ENCODE peak calls at places on chromosome 1, in six cellular contexts. One of them, this sample, is unnamed.

GRCh38 chr1:6220236-6220635 is 14.3 kb downstream of the RNF207 start:
- DNase-seq in left ventricle myocardium inferior: no peak
- DNase-seq in heart left ventricle: no peak
- DNase-seq in astrocyte: no peak
- DNase-seq in AG04449: no peak
- DNase-seq in pancreas: peak
- DNase-seq in this sample: peak

GRCh38 chr1:81242103-81242502 is 558.6 kb upstream of the ADGRL2 start:
- DNase-seq in pancreas: no peak
- DNase-seq in left ventricle myocardium inferior: no peak
- DNase-seq in heart left ventricle: no peak
- DNase-seq in AG04449: no peak
- DNase-seq in astrocyte: no peak
- DNase-seq in this sample: no peak

GRCh38 chr1:45266151-45266801 is 59.9 kb upstream of the ZSWIM5 start:
- DNase-seq in pancreas: no peak
- DNase-seq in AG04449: peak
- DNase-seq in heart left ventricle: peak
- DNase-seq in astrocyte: peak
- DNase-seq in left ventricle myocardium inferior: peak
- DNase-seq in this sample: peak

GRCh38 chr1:206541236-206541833 is 34.0 kb downstream of the RASSF5 start:
- DNase-seq in heart left ventricle: no peak
- DNase-seq in pancreas: no peak
- DNase-seq in AG04449: no peak
- DNase-seq in astrocyte: no peak
- DNase-seq in left ventricle myocardium inferior: no peak
- DNase-seq in this sample: no peak

GRCh38 chr1:4768553-4768952 is 114.1 kb downstream of the AJAP1 start:
- DNase-seq in heart left ventricle: no peak
- DNase-seq in left ventricle myocardium inferior: no peak
- DNase-seq in astrocyte: no peak
- DNase-seq in AG04449: no peak
- DNase-seq in pancreas: no peak
- DNase-seq in this sample: no peak

GRCh38 chr1:235878082-235878781 is 11.5 kb upstream of the LYST start:
- DNase-seq in astrocyte: no peak
- DNase-seq in left ventricle myocardium inferior: no peak
- DNase-seq in AG04449: no peak
- DNase-seq in pancreas: no peak
- DNase-seq in heart left ventricle: no peak
- DNase-seq in this sample: no peak

GRCh38 chr1:22953392-22954141 is 19.1 kb downstream of the LACTBL1 start:
- DNase-seq in astrocyte: no peak
- DNase-seq in AG04449: no peak
- DNase-seq in heart left ventricle: no peak
- DNase-seq in pancreas: no peak
- DNase-seq in left ventricle myocardium inferior: no peak
- DNase-seq in this sample: no peak

GRCh38 chr1:159088050-159088449 is 11.5 kb upstream of the AIM2 start:
- DNase-seq in left ventricle myocardium inferior: no peak
- DNase-seq in astrocyte: peak
- DNase-seq in heart left ventricle: no peak
- DNase-seq in AG04449: peak
- DNase-seq in pancreas: no peak
- DNase-seq in this sample: peak

GRCh38 chr1:169572184-169572583 is 14.1 kb downstream of the F5 start:
- DNase-seq in astrocyte: peak
- DNase-seq in AG04449: no peak
- DNase-seq in left ventricle myocardium inferior: no peak
- DNase-seq in pancreas: no peak
- DNase-seq in heart left ventricle: no peak
- DNase-seq in this sample: no peak

GRCh38 chr1:228648647-228649383 is 86.5 kb upstream of the RHOU start:
- DNase-seq in heart left ventricle: no peak
- DNase-seq in astrocyte: no peak
- DNase-seq in AG04449: no peak
- DNase-seq in left ventricle myocardium inferior: no peak
- DNase-seq in pancreas: no peak
- DNase-seq in this sample: no peak

GRCh38 chr1:92310185-92310597 is 11.3 kb downstream of the RPAP2 start:
- DNase-seq in pancreas: no peak
- DNase-seq in astrocyte: no peak
- DNase-seq in AG04449: no peak
- DNase-seq in heart left ventricle: no peak
- DNase-seq in left ventricle myocardium inferior: no peak
- DNase-seq in this sample: no peak

GRCh38 chr1:3345792-3346191 is 108.7 kb upstream of the ARHGEF16 start:
- DNase-seq in left ventricle myocardium inferior: no peak
- DNase-seq in astrocyte: no peak
- DNase-seq in pancreas: no peak
- DNase-seq in heart left ventricle: no peak
- DNase-seq in AG04449: no peak
- DNase-seq in this sample: no peak

GRCh38 chr1:172360960-172361359 is 59.5 kb upstream of the C1orf105 start:
- DNase-seq in pancreas: no peak
- DNase-seq in heart left ventricle: no peak
- DNase-seq in astrocyte: no peak
- DNase-seq in AG04449: no peak
- DNase-seq in left ventricle myocardium inferior: no peak
- DNase-seq in this sample: no peak

GRCh38 chr1:203702130-203702577 is 62.8 kb upstream of the LAX1 start:
- DNase-seq in heart left ventricle: peak
- DNase-seq in astrocyte: no peak
- DNase-seq in pancreas: no peak
- DNase-seq in left ventricle myocardium inferior: no peak
- DNase-seq in AG04449: no peak
- DNase-seq in this sample: peak

GRCh38 chr1:85708826-85709222 is 591 bp upstream of the ZNHIT6 start:
- DNase-seq in heart left ventricle: no peak
- DNase-seq in AG04449: no peak
- DNase-seq in left ventricle myocardium inferior: no peak
- DNase-seq in astrocyte: no peak
- DNase-seq in pancreas: no peak
- DNase-seq in this sample: no peak
- H3K4me3 ChIP-seq in heart left ventricle: peak
- H3K4me3 ChIP-seq in AG04449: peak
- H3K4me3 ChIP-seq in left ventricle myocardium inferior: peak
- H3K4me3 ChIP-seq in astrocyte: peak
- H3K4me3 ChIP-seq in pancreas: peak
- H3K4me3 ChIP-seq in this sample: peak

DNA sequence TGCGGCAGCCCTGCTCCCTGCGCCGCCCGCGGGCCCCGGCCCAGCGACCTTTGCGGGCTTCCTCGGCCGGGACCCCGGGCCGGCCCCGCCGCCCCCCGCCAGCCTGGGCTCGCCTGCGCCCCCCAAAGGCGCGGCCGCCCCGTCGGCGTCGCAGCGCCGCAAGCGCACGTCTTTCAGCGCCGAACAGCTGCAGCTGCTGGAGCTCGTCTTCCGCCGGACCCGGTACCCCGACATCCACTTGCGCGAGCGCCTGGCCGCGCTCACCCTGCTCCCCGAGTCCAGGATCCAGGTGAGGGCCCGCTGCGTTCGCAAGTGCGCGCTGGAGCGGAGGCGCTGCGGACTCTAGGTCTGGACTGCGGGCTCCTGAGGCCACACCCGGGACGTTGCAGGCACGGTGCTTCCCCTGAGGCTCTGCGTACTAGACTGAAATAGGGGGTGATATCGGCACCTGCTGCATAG is 351 bp downstream of the MIXL1 start:
- DNase-seq in pancreas: peak
- DNase-seq in left ventricle myocardium inferior: no peak
- DNase-seq in AG04449: no peak
- DNase-seq in heart left ventricle: no peak
- DNase-seq in astrocyte: peak
- DNase-seq in this sample: peak
- H3K4me3 ChIP-seq in pancreas: peak
- H3K4me3 ChIP-seq in left ventricle myocardium inferior: peak
- H3K4me3 ChIP-seq in AG04449: peak
- H3K4me3 ChIP-seq in heart left ventricle: peak
- H3K4me3 ChIP-seq in astrocyte: peak
- H3K4me3 ChIP-seq in this sample: peak

DNA sequence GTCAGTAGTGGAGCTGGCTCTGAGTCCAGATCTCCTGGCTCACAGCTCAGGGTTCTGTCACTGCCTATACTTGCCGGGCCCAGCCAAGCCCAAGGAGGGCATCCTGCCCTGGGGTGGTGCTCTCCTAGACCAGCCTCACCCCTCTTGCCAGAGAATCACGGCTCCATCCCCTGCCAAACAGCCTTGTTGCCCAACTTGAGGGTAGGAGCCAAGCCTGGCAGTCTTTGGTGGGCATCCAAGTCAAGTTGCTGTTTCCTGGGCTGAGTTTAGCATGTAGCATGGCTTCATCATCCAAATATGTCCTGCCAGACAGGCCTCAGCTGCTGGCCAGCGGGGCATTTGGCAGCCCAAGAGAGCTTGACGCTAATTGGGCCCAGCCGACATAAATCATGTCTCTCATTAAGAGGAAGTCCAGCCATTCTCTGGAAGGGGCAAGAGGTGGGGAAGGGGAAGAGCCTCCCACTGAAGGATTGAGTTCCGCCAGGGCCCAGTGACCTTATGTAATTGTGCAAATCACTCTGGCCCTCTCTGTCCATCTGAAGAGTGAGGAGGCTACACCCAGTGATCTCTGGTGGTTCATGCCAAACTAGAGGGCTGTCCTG is 22.6 kb upstream of the TRABD2B start:
- DNase-seq in left ventricle myocardium inferior: peak
- DNase-seq in heart left ventricle: peak
- DNase-seq in pancreas: no peak
- DNase-seq in AG04449: no peak
- DNase-seq in astrocyte: no peak
- DNase-seq in this sample: peak
- H3K4me3 ChIP-seq in left ventricle myocardium inferior: no peak
- H3K4me3 ChIP-seq in heart left ventricle: no peak
- H3K4me3 ChIP-seq in pancreas: no peak
- H3K4me3 ChIP-seq in AG04449: no peak
- H3K4me3 ChIP-seq in astrocyte: no peak
- H3K4me3 ChIP-seq in this sample: no peak

GRCh38 chr1:224435318-224435763 is 744 bp upstream of the WDR26 start:
- DNase-seq in left ventricle myocardium inferior: no peak
- DNase-seq in astrocyte: peak
- DNase-seq in pancreas: no peak
- DNase-seq in AG04449: peak
- DNase-seq in heart left ventricle: no peak
- DNase-seq in this sample: peak

GRCh38 chr1:224434447-224435317 is at the start of gene WDR26:
- DNase-seq in heart left ventricle: peak
- DNase-seq in left ventricle myocardium inferior: peak
- DNase-seq in AG04449: no peak
- DNase-seq in pancreas: peak
- DNase-seq in astrocyte: peak
- DNase-seq in this sample: peak

GRCh38 chr1:224433041-224433670 is 1.4 kb downstream of the WDR26 start:
- DNase-seq in astrocyte: no peak
- DNase-seq in heart left ventricle: peak
- DNase-seq in pancreas: no peak
- DNase-seq in left ventricle myocardium inferior: no peak
- DNase-seq in AG04449: no peak
- DNase-seq in this sample: peak

GRCh38 chr1:224433671-224434446 is 738 bp downstream of the WDR26 start:
- DNase-seq in astrocyte: no peak
- DNase-seq in left ventricle myocardium inferior: peak
- DNase-seq in pancreas: peak
- DNase-seq in AG04449: no peak
- DNase-seq in heart left ventricle: peak
- DNase-seq in this sample: peak

GRCh38 chr1:224435999-224436398 is 1.4 kb upstream of the WDR26 start:
- DNase-seq in heart left ventricle: no peak
- DNase-seq in left ventricle myocardium inferior: no peak
- DNase-seq in astrocyte: no peak
- DNase-seq in AG04449: no peak
- DNase-seq in pancreas: no peak
- DNase-seq in this sample: no peak
- H3K4me3 ChIP-seq in heart left ventricle: peak
- H3K4me3 ChIP-seq in left ventricle myocardium inferior: peak
- H3K4me3 ChIP-seq in astrocyte: no peak
- H3K4me3 ChIP-seq in AG04449: no peak
- H3K4me3 ChIP-seq in pancreas: no peak
- H3K4me3 ChIP-seq in this sample: no peak

GRCh38 chr1:20732071-20732587 is 374 bp downstream of the SH2D5 start:
- DNase-seq in AG04449: no peak
- DNase-seq in heart left ventricle: peak
- DNase-seq in pancreas: peak
- DNase-seq in left ventricle myocardium inferior: peak
- DNase-seq in astrocyte: peak
- DNase-seq in this sample: peak

GRCh38 chr1:20731057-20731991 is 1.2 kb downstream of the SH2D5 start:
- DNase-seq in astrocyte: no peak
- DNase-seq in left ventricle myocardium inferior: no peak
- DNase-seq in heart left ventricle: no peak
- DNase-seq in pancreas: peak
- DNase-seq in AG04449: no peak
- DNase-seq in this sample: no peak

GRCh38 chr1:20735581-20736111 is 3.1 kb upstream of the SH2D5 start:
- DNase-seq in astrocyte: peak
- DNase-seq in AG04449: no peak
- DNase-seq in pancreas: no peak
- DNase-seq in left ventricle myocardium inferior: no peak
- DNase-seq in heart left ventricle: no peak
- DNase-seq in this sample: no peak

GRCh38 chr1:20732588-20733360 is at the start of gene SH2D5:
- DNase-seq in left ventricle myocardium inferior: peak
- DNase-seq in astrocyte: peak
- DNase-seq in heart left ventricle: peak
- DNase-seq in pancreas: peak
- DNase-seq in AG04449: peak
- DNase-seq in this sample: peak

GRCh38 chr1:20733361-20733975 is 965 bp upstream of the SH2D5 start:
- DNase-seq in astrocyte: no peak
- DNase-seq in left ventricle myocardium inferior: no peak
- DNase-seq in pancreas: no peak
- DNase-seq in AG04449: no peak
- DNase-seq in heart left ventricle: no peak
- DNase-seq in this sample: peak
- H3K4me3 ChIP-seq in astrocyte: peak
- H3K4me3 ChIP-seq in left ventricle myocardium inferior: peak
- H3K4me3 ChIP-seq in pancreas: peak
- H3K4me3 ChIP-seq in AG04449: no peak
- H3K4me3 ChIP-seq in heart left ventricle: peak
- H3K4me3 ChIP-seq in this sample: no peak

This sample was measured in foreskin fibroblast.